ENCODE peak calls at places on chromosomes 1 and 21, in four cellular contexts. One of them, this sample, is unnamed.

GRCh38 chr1:181095260-181095659 is 6.8 kb downstream of the IER5 start:
- DNase-seq in adipocyte: no peak
- DNase-seq in H9: no peak
- DNase-seq in neural progenitor cell: no peak
- DNase-seq in this sample: no peak

GRCh38 chr1:31572323-31573104 is 3.8 kb upstream of the TINAGL1 start:
- DNase-seq in adipocyte: peak; percentile 61
- DNase-seq in H9: no peak
- DNase-seq in neural progenitor cell: no peak
- DNase-seq in this sample: peak; percentile 18

GRCh38 chr1:95265106-95265505 is 31.1 kb downstream of the RWDD3 start:
- DNase-seq in adipocyte: no peak
- DNase-seq in H9: no peak
- DNase-seq in neural progenitor cell: no peak
- DNase-seq in this sample: no peak

GRCh38 chr21:44759628-44760285 is 41.9 kb downstream of the UBE2G2 start:
- DNase-seq in adipocyte: no peak
- DNase-seq in H9: peak; percentile 19
- DNase-seq in neural progenitor cell: no peak
- DNase-seq in this sample: no peak

GRCh38 chr1:85295006-85295431 is 18.6 kb upstream of the BCL10 start:
- DNase-seq in adipocyte: peak; percentile 36
- DNase-seq in H9: no peak
- DNase-seq in neural progenitor cell: no peak
- DNase-seq in this sample: no peak

GRCh38 chr1:178973671-178974091 is 52.0 kb upstream of the FAM20B start:
- DNase-seq in adipocyte: no peak
- DNase-seq in H9: no peak
- DNase-seq in neural progenitor cell: no peak
- DNase-seq in this sample: no peak

GRCh38 chr1:186244825-186245224 is 130.2 kb downstream of the TPR start:
- DNase-seq in adipocyte: no peak
- DNase-seq in H9: peak; percentile 81
- DNase-seq in neural progenitor cell: peak; percentile 49
- DNase-seq in this sample: no peak

GRCh38 chr1:107141491-107142369 is 891 bp downstream of the NTNG1 start:
- DNase-seq in adipocyte: peak; percentile 92
- DNase-seq in H9: peak; percentile 38
- DNase-seq in neural progenitor cell: peak; percentile 61
- DNase-seq in this sample: peak; percentile 20

GRCh38 chr1:24560361-24560760 is 4.5 kb downstream of the NCMAP start:
- DNase-seq in adipocyte: no peak
- DNase-seq in H9: no peak
- DNase-seq in neural progenitor cell: no peak
- DNase-seq in this sample: no peak

GRCh38 chr1:207089627-207090265 is 1.1 kb downstream of the C4BPB start:
- DNase-seq in adipocyte: no peak
- DNase-seq in H9: no peak
- DNase-seq in neural progenitor cell: no peak
- DNase-seq in this sample: no peak

GRCh38 chr1:117208580-117208979 is 2.1 kb downstream of the VTCN1 start:
- DNase-seq in adipocyte: no peak
- DNase-seq in H9: no peak
- DNase-seq in neural progenitor cell: no peak
- DNase-seq in this sample: no peak

GRCh38 chr1:238088891-238089290 is 198.2 kb upstream of the ZP4 start:
- DNase-seq in adipocyte: no peak
- DNase-seq in H9: no peak
- DNase-seq in neural progenitor cell: no peak
- DNase-seq in this sample: no peak

GRCh38 chr1:78483903-78484302 is 6.9 kb upstream of the PTGFR start:
- DNase-seq in adipocyte: no peak
- DNase-seq in H9: peak; percentile 53
- DNase-seq in neural progenitor cell: peak; percentile 26
- DNase-seq in this sample: no peak

GRCh38 chr21:44368711-44369446 is 15.5 kb downstream of the TRPM2 start:
- DNase-seq in adipocyte: no peak
- DNase-seq in H9: peak; percentile 76
- DNase-seq in neural progenitor cell: peak; percentile 28
- DNase-seq in this sample: no peak

GRCh38 chr21:26227146-26227545 is 56.6 kb upstream of the APP start:
- DNase-seq in adipocyte: no peak
- DNase-seq in H9: no peak
- DNase-seq in neural progenitor cell: no peak
- DNase-seq in this sample: no peak

GRCh38 chr1:109240158-109241152 is 8.9 kb upstream of the CELSR2 start:
- DNase-seq in adipocyte: peak; percentile 64
- DNase-seq in H9: peak; percentile 76
- DNase-seq in neural progenitor cell: peak; percentile 45
- DNase-seq in this sample: peak; percentile 50

GRCh38 chr1:247517795-247518612 is 18.2 kb downstream of the OR2C3 start:
- DNase-seq in adipocyte: no peak
- DNase-seq in H9: peak; percentile 31
- DNase-seq in neural progenitor cell: no peak
- DNase-seq in this sample: no peak

GRCh38 chr1:94579876-94580294 is 38.3 kb upstream of the F3 start:
- DNase-seq in adipocyte: peak; percentile 92
- DNase-seq in H9: peak; percentile 69
- DNase-seq in neural progenitor cell: no peak
- DNase-seq in this sample: no peak

DNA sequence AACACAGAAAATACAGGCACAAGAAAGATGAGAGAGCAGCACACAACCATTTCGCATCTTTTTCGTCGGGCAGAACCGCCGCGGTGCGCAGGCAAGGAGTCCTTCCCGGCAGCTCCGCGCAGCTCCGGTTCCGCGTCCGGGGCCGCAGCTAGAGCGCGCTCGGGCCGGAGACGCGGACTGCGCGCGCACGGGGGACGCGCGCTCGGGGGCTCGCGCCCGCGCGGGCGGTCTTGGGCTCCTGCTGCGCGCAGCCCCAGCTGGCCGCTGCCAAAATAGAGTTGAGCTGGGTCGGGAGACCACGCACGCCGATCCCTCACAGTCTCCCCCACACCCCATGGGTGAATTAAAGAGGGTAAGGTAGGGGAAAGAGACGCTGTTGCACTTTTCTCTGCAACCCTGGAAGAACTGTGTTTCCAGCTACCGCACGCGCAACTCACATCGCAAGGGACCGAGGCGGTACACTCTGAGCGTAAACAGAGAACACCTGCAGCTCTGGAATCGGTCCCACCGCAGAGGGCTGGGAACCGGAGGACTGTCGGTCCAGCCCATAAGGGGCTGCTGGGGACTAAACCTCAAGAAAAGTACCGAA is 1.6 kb downstream of the NR5A2 start:
- DNase-seq in adipocyte: peak; percentile 81
- DNase-seq in H9: peak; percentile 59
- DNase-seq in neural progenitor cell: peak; percentile 81
- DNase-seq in this sample: peak; percentile 65
- H3K27me3 ChIP-seq in adipocyte: peaks cover 53% of the 10 kb centered on the region
- H3K27me3 ChIP-seq in H9: peaks cover 9% of the 10 kb centered on the region
- H3K27me3 ChIP-seq in neural progenitor cell: peaks cover 75% of the 10 kb centered on the region
- H3K27me3 ChIP-seq in this sample: no peaks in the 10 kb centered on the region

GRCh38 chr1:53621144-53621543 is 117.8 kb downstream of the GLIS1 start:
- DNase-seq in adipocyte: no peak
- DNase-seq in H9: peak; percentile 15
- DNase-seq in neural progenitor cell: no peak
- DNase-seq in this sample: no peak
- H3K9me3 ChIP-seq in adipocyte: no peaks in the 10 kb centered on the region
- H3K9me3 ChIP-seq in H9: no peaks in the 10 kb centered on the region
- H3K9me3 ChIP-seq in neural progenitor cell: no peaks in the 10 kb centered on the region
- H3K9me3 ChIP-seq in this sample: no peaks in the 10 kb centered on the region

DNA sequence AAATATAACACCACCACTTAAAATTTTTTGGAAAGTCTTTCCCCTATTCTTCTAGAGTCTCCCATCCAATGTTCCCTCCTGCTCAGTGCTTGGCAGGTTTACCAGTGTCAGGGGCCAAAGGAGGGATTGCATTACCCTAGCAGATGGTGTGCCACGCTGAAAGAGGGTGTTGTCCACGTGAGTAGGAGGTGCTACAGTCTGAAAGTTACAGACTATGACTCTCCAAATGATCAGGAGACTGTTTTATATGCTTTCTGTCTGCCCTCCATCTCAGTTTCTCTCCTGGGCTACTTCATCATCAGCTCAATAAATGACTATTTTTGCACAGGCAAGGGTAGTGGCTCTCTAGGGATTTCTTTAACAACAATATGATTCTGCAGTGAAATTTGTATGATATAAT is 31.3 kb upstream of the ANGPTL7 start:
- DNase-seq in adipocyte: peak; percentile 66
- DNase-seq in H9: no peak
- DNase-seq in neural progenitor cell: no peak
- DNase-seq in this sample: no peak
- H3K9ac ChIP-seq in adipocyte: peak overlapping the region; percentile 88
- H3K9ac ChIP-seq in H9: no peak overlapping the region
- H3K9ac ChIP-seq in neural progenitor cell: no peak overlapping the region
- H3K9ac ChIP-seq in this sample: no peak overlapping the region

DNA sequence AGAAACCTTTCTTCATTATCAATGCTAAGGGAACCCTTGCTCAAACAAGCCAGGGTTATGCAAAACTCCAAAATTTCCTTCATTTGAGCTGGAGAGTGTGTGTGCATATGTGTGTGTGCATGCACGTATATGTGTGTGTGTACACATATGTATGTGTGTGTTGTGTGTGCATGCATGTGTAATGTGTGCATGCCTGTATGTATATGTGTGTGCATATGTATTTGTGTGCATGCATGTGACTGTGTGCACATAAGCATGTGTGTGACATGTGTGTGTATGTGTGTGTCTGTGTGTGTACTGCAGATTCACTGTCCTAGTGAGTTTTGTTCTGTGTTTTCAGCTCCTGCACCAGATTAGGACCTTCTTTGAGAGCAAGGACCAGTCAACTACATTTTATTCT is 28.2 kb downstream of the PAX7 start:
- DNase-seq in adipocyte: no peak
- DNase-seq in H9: no peak
- DNase-seq in neural progenitor cell: no peak
- DNase-seq in this sample: no peak
- H3K27me3 ChIP-seq in adipocyte: peaks cover 57% of the 10 kb centered on the region
- H3K27me3 ChIP-seq in H9: peaks cover 11% of the 10 kb centered on the region
- H3K27me3 ChIP-seq in neural progenitor cell: peaks cover 100% of the 10 kb centered on the region
- H3K27me3 ChIP-seq in this sample: peaks cover 7% of the 10 kb centered on the region

DNA sequence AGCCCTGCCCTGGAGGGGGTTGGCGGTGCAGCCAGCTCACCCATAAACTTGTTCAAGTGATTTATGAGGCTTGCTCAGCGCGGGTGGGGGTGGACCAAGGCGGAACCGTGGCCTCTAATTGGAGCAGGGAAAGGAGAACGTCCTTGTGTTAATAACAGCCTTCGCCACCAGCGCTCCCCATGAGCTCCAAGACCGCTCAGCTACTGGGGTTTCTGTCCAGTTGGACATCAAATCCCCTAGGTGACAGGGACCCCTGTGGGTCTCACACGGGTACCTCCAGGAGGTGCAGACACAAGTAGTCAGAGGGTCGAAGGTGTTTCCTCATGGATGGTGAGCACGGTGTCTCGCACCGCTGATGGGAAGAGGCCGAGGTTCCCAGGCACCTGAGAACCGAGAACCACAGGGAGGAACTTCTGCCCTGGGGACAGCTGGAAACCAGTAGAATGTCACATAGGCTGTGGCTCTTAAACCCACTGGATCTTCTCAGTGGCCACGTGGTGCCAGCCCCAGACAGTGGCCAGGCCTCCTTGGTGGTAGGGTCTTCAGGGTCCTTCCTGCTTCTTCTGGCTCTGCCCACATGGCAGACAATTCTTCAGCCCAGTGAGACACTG is 3.7 kb upstream of the ACTRT2 start:
- DNase-seq in adipocyte: no peak
- DNase-seq in H9: no peak
- DNase-seq in neural progenitor cell: no peak
- DNase-seq in this sample: no peak
- H3K9me3 ChIP-seq in adipocyte: no peaks in the 10 kb centered on the region
- H3K9me3 ChIP-seq in H9: peaks cover 10% of the 10 kb centered on the region
- H3K9me3 ChIP-seq in neural progenitor cell: no peaks in the 10 kb centered on the region
- H3K9me3 ChIP-seq in this sample: no peaks in the 10 kb centered on the region

GRCh38 chr1:155069551-155070391 is 6.2 kb downstream of the EFNA4 start:
- DNase-seq in adipocyte: no peak
- DNase-seq in H9: no peak
- DNase-seq in neural progenitor cell: peak; percentile 60
- DNase-seq in this sample: peak; percentile 52
- H3K9ac ChIP-seq in adipocyte: no peak overlapping the region
- H3K9ac ChIP-seq in H9: no peak overlapping the region
- H3K9ac ChIP-seq in neural progenitor cell: no peak overlapping the region
- H3K9ac ChIP-seq in this sample: no peak overlapping the region

DNA sequence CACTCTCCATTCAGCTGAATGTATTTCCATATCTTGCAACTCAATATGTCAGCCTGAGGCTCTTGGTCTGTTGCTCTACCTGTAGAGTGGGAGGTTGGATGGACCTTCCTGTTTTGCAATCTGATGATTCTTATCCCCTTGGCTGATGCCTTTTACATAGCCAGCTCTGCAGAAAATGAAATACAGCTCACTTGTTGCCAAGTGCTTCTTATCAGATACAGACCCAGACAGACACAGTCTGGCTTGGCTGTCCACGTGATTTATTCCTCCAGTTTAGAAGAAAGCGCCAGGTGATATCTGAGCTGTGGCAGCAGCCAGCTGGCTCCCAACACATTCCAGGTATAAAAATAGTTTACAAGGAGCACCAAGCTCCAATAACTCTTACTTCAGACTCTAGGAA is 479.1 kb upstream of the USP24 start:
- DNase-seq in adipocyte: no peak
- DNase-seq in H9: no peak
- DNase-seq in neural progenitor cell: no peak
- DNase-seq in this sample: no peak
- H3K27me3 ChIP-seq in adipocyte: no peaks in the 10 kb centered on the region
- H3K27me3 ChIP-seq in H9: no peaks in the 10 kb centered on the region
- H3K27me3 ChIP-seq in neural progenitor cell: no peaks in the 10 kb centered on the region
- H3K27me3 ChIP-seq in this sample: no peaks in the 10 kb centered on the region

GRCh38 chr21:30747159-30747558 is at the start of gene KRTAP21-2:
- DNase-seq in adipocyte: no peak
- DNase-seq in H9: no peak
- DNase-seq in neural progenitor cell: no peak
- DNase-seq in this sample: no peak
- H3K9me3 ChIP-seq in adipocyte: no peaks in the 10 kb centered on the region
- H3K9me3 ChIP-seq in H9: no peaks in the 10 kb centered on the region
- H3K9me3 ChIP-seq in neural progenitor cell: no peaks in the 10 kb centered on the region
- H3K9me3 ChIP-seq in this sample: no peaks in the 10 kb centered on the region

This sample was measured in colonic mucosa.